ENCODE peak calls at places on chromosomes 13 and 19, in nine cellular contexts. One of them, this sample, is unnamed.

GRCh38 chr19:45824041-45824471 is 8.9 kb upstream of the RSPH6A start:
- DNase-seq in cerebellar nuclear complex: no peak
- DNase-seq in amniotic stem cell: no peak
- DNase-seq in progenitor cell of endocrine pancreas: no peak
- DNase-seq in GM23338: no peak
- DNase-seq in psoas muscle: peak
- DNase-seq in amygdala: peak
- DNase-seq in DMS153: peak
- DNase-seq in activated T-helper 2 cell treated with anti-CD3 and anti-CD28 coated beads, Interferon-gamma antibody, Interleukin-2, Interleukin-4, amounts not matched to agents 10 μg/mL and 5 μg/mL and 100 μg/mL, durations not matched to agents 14 hours and 24 hours and 36 hours: no peak
- DNase-seq in this sample: no peak

GRCh38 chr19:49106648-49107135 is 7.5 kb upstream of the LIN7B start:
- DNase-seq in activated T-helper 2 cell treated with anti-CD3 and anti-CD28 coated beads, Interferon-gamma antibody, Interleukin-2, Interleukin-4, amounts not matched to agents 10 μg/mL and 5 μg/mL and 100 μg/mL, durations not matched to agents 14 hours and 24 hours and 36 hours: peak
- DNase-seq in amniotic stem cell: no peak
- DNase-seq in GM23338: peak
- DNase-seq in DMS153: no peak
- DNase-seq in psoas muscle: peak
- DNase-seq in amygdala: peak
- DNase-seq in progenitor cell of endocrine pancreas: peak
- DNase-seq in cerebellar nuclear complex: peak
- DNase-seq in this sample: peak

GRCh38 chr19:3721900-3722442 is 13.8 kb downstream of the TJP3 start:
- DNase-seq in amygdala: no peak
- DNase-seq in cerebellar nuclear complex: no peak
- DNase-seq in activated T-helper 2 cell treated with anti-CD3 and anti-CD28 coated beads, Interferon-gamma antibody, Interleukin-2, Interleukin-4, amounts not matched to agents 10 μg/mL and 5 μg/mL and 100 μg/mL, durations not matched to agents 14 hours and 24 hours and 36 hours: no peak
- DNase-seq in psoas muscle: no peak
- DNase-seq in DMS153: no peak
- DNase-seq in progenitor cell of endocrine pancreas: no peak
- DNase-seq in GM23338: no peak
- DNase-seq in amniotic stem cell: no peak
- DNase-seq in this sample: no peak

GRCh38 chr19:31261019-31261595 is 88.1 kb downstream of the TSHZ3 start:
- DNase-seq in activated T-helper 2 cell treated with anti-CD3 and anti-CD28 coated beads, Interferon-gamma antibody, Interleukin-2, Interleukin-4, amounts not matched to agents 10 μg/mL and 5 μg/mL and 100 μg/mL, durations not matched to agents 14 hours and 24 hours and 36 hours: no peak
- DNase-seq in cerebellar nuclear complex: no peak
- DNase-seq in GM23338: no peak
- DNase-seq in progenitor cell of endocrine pancreas: peak
- DNase-seq in amniotic stem cell: no peak
- DNase-seq in amygdala: no peak
- DNase-seq in DMS153: no peak
- DNase-seq in psoas muscle: no peak
- DNase-seq in this sample: no peak

GRCh38 chr13:22198656-22199217 is 527.9 kb downstream of the FGF9 start:
- DNase-seq in amygdala: no peak
- DNase-seq in amniotic stem cell: no peak
- DNase-seq in activated T-helper 2 cell treated with anti-CD3 and anti-CD28 coated beads, Interferon-gamma antibody, Interleukin-2, Interleukin-4, amounts not matched to agents 10 μg/mL and 5 μg/mL and 100 μg/mL, durations not matched to agents 14 hours and 24 hours and 36 hours: no peak
- DNase-seq in progenitor cell of endocrine pancreas: no peak
- DNase-seq in cerebellar nuclear complex: no peak
- DNase-seq in DMS153: no peak
- DNase-seq in GM23338: peak
- DNase-seq in psoas muscle: no peak
- DNase-seq in this sample: no peak

GRCh38 chr19:38384209-38385027 is 3.4 kb downstream of the GGN start:
- DNase-seq in DMS153: no peak
- DNase-seq in GM23338: peak
- DNase-seq in progenitor cell of endocrine pancreas: no peak
- DNase-seq in amniotic stem cell: no peak
- DNase-seq in amygdala: no peak
- DNase-seq in activated T-helper 2 cell treated with anti-CD3 and anti-CD28 coated beads, Interferon-gamma antibody, Interleukin-2, Interleukin-4, amounts not matched to agents 10 μg/mL and 5 μg/mL and 100 μg/mL, durations not matched to agents 14 hours and 24 hours and 36 hours: no peak
- DNase-seq in cerebellar nuclear complex: no peak
- DNase-seq in psoas muscle: no peak
- DNase-seq in this sample: peak

GRCh38 chr13:83839158-83839557 is 43.1 kb downstream of the SLITRK1 start:
- DNase-seq in DMS153: no peak
- DNase-seq in GM23338: peak
- DNase-seq in amniotic stem cell: no peak
- DNase-seq in progenitor cell of endocrine pancreas: no peak
- DNase-seq in psoas muscle: no peak
- DNase-seq in cerebellar nuclear complex: no peak
- DNase-seq in activated T-helper 2 cell treated with anti-CD3 and anti-CD28 coated beads, Interferon-gamma antibody, Interleukin-2, Interleukin-4, amounts not matched to agents 10 μg/mL and 5 μg/mL and 100 μg/mL, durations not matched to agents 14 hours and 24 hours and 36 hours: no peak
- DNase-seq in amygdala: no peak
- DNase-seq in this sample: no peak

GRCh38 chr19:45524575-45525129 is 17.4 kb downstream of the VASP start:
- DNase-seq in progenitor cell of endocrine pancreas: no peak
- DNase-seq in amniotic stem cell: no peak
- DNase-seq in activated T-helper 2 cell treated with anti-CD3 and anti-CD28 coated beads, Interferon-gamma antibody, Interleukin-2, Interleukin-4, amounts not matched to agents 10 μg/mL and 5 μg/mL and 100 μg/mL, durations not matched to agents 14 hours and 24 hours and 36 hours: no peak
- DNase-seq in DMS153: no peak
- DNase-seq in psoas muscle: peak
- DNase-seq in GM23338: no peak
- DNase-seq in cerebellar nuclear complex: no peak
- DNase-seq in amygdala: peak
- DNase-seq in this sample: no peak

GRCh38 chr13:51821666-51822065 is 17.7 kb upstream of the DHRS12 start:
- DNase-seq in psoas muscle: no peak
- DNase-seq in amygdala: no peak
- DNase-seq in DMS153: no peak
- DNase-seq in amniotic stem cell: no peak
- DNase-seq in cerebellar nuclear complex: no peak
- DNase-seq in GM23338: no peak
- DNase-seq in activated T-helper 2 cell treated with anti-CD3 and anti-CD28 coated beads, Interferon-gamma antibody, Interleukin-2, Interleukin-4, amounts not matched to agents 10 μg/mL and 5 μg/mL and 100 μg/mL, durations not matched to agents 14 hours and 24 hours and 36 hours: no peak
- DNase-seq in progenitor cell of endocrine pancreas: no peak
- DNase-seq in this sample: no peak

GRCh38 chr19:48627865-48628314 is 8.6 kb downstream of the SPHK2 start:
- DNase-seq in activated T-helper 2 cell treated with anti-CD3 and anti-CD28 coated beads, Interferon-gamma antibody, Interleukin-2, Interleukin-4, amounts not matched to agents 10 μg/mL and 5 μg/mL and 100 μg/mL, durations not matched to agents 14 hours and 24 hours and 36 hours: no peak
- DNase-seq in GM23338: no peak
- DNase-seq in psoas muscle: no peak
- DNase-seq in amniotic stem cell: no peak
- DNase-seq in amygdala: no peak
- DNase-seq in DMS153: no peak
- DNase-seq in progenitor cell of endocrine pancreas: no peak
- DNase-seq in cerebellar nuclear complex: no peak
- DNase-seq in this sample: peak

GRCh38 chr13:43238341-43239083 is 215.1 kb downstream of the DNAJC15 start:
- DNase-seq in cerebellar nuclear complex: no peak
- DNase-seq in GM23338: no peak
- DNase-seq in amygdala: no peak
- DNase-seq in activated T-helper 2 cell treated with anti-CD3 and anti-CD28 coated beads, Interferon-gamma antibody, Interleukin-2, Interleukin-4, amounts not matched to agents 10 μg/mL and 5 μg/mL and 100 μg/mL, durations not matched to agents 14 hours and 24 hours and 36 hours: no peak
- DNase-seq in psoas muscle: no peak
- DNase-seq in progenitor cell of endocrine pancreas: no peak
- DNase-seq in DMS153: no peak
- DNase-seq in amniotic stem cell: no peak
- DNase-seq in this sample: no peak

GRCh38 chr13:110590577-110590976 is 24.8 kb upstream of the NAXD start:
- DNase-seq in amygdala: no peak
- DNase-seq in amniotic stem cell: no peak
- DNase-seq in DMS153: no peak
- DNase-seq in progenitor cell of endocrine pancreas: no peak
- DNase-seq in psoas muscle: no peak
- DNase-seq in activated T-helper 2 cell treated with anti-CD3 and anti-CD28 coated beads, Interferon-gamma antibody, Interleukin-2, Interleukin-4, amounts not matched to agents 10 μg/mL and 5 μg/mL and 100 μg/mL, durations not matched to agents 14 hours and 24 hours and 36 hours: no peak
- DNase-seq in cerebellar nuclear complex: no peak
- DNase-seq in GM23338: no peak
- DNase-seq in this sample: no peak

GRCh38 chr19:32343550-32344262 is 1.7 kb upstream of the ZNF507 start:
- DNase-seq in GM23338: no peak
- DNase-seq in amygdala: no peak
- DNase-seq in activated T-helper 2 cell treated with anti-CD3 and anti-CD28 coated beads, Interferon-gamma antibody, Interleukin-2, Interleukin-4, amounts not matched to agents 10 μg/mL and 5 μg/mL and 100 μg/mL, durations not matched to agents 14 hours and 24 hours and 36 hours: no peak
- DNase-seq in progenitor cell of endocrine pancreas: no peak
- DNase-seq in amniotic stem cell: no peak
- DNase-seq in psoas muscle: no peak
- DNase-seq in DMS153: no peak
- DNase-seq in cerebellar nuclear complex: no peak
- DNase-seq in this sample: no peak

GRCh38 chr19:48149430-48149829 is 20.7 kb downstream of the LIG1 start:
- DNase-seq in amygdala: no peak
- DNase-seq in progenitor cell of endocrine pancreas: no peak
- DNase-seq in psoas muscle: no peak
- DNase-seq in GM23338: no peak
- DNase-seq in amniotic stem cell: no peak
- DNase-seq in activated T-helper 2 cell treated with anti-CD3 and anti-CD28 coated beads, Interferon-gamma antibody, Interleukin-2, Interleukin-4, amounts not matched to agents 10 μg/mL and 5 μg/mL and 100 μg/mL, durations not matched to agents 14 hours and 24 hours and 36 hours: no peak
- DNase-seq in cerebellar nuclear complex: no peak
- DNase-seq in DMS153: no peak
- DNase-seq in this sample: no peak

GRCh38 chr13:91242652-91243051 is 104.8 kb upstream of the MIR17HG start:
- DNase-seq in DMS153: no peak
- DNase-seq in GM23338: no peak
- DNase-seq in amniotic stem cell: no peak
- DNase-seq in progenitor cell of endocrine pancreas: no peak
- DNase-seq in cerebellar nuclear complex: no peak
- DNase-seq in psoas muscle: no peak
- DNase-seq in amygdala: no peak
- DNase-seq in activated T-helper 2 cell treated with anti-CD3 and anti-CD28 coated beads, Interferon-gamma antibody, Interleukin-2, Interleukin-4, amounts not matched to agents 10 μg/mL and 5 μg/mL and 100 μg/mL, durations not matched to agents 14 hours and 24 hours and 36 hours: no peak
- DNase-seq in this sample: no peak

GRCh38 chr19:588093-588742 is 1.5 kb upstream of the HCN2 start:
- DNase-seq in amniotic stem cell: peak
- DNase-seq in activated T-helper 2 cell treated with anti-CD3 and anti-CD28 coated beads, Interferon-gamma antibody, Interleukin-2, Interleukin-4, amounts not matched to agents 10 μg/mL and 5 μg/mL and 100 μg/mL, durations not matched to agents 14 hours and 24 hours and 36 hours: peak
- DNase-seq in psoas muscle: no peak
- DNase-seq in cerebellar nuclear complex: no peak
- DNase-seq in amygdala: peak
- DNase-seq in GM23338: peak
- DNase-seq in progenitor cell of endocrine pancreas: peak
- DNase-seq in DMS153: peak
- DNase-seq in this sample: peak

GRCh38 chr13:113658836-113659235 is 838 bp upstream of the ATP4B start:
- DNase-seq in activated T-helper 2 cell treated with anti-CD3 and anti-CD28 coated beads, Interferon-gamma antibody, Interleukin-2, Interleukin-4, amounts not matched to agents 10 μg/mL and 5 μg/mL and 100 μg/mL, durations not matched to agents 14 hours and 24 hours and 36 hours: no peak
- DNase-seq in psoas muscle: peak
- DNase-seq in amygdala: no peak
- DNase-seq in DMS153: no peak
- DNase-seq in cerebellar nuclear complex: no peak
- DNase-seq in progenitor cell of endocrine pancreas: no peak
- DNase-seq in GM23338: no peak
- DNase-seq in amniotic stem cell: no peak
- DNase-seq in this sample: no peak

GRCh38 chr19:7076151-7076550 is 6.6 kb downstream of the ZNF557 start:
- DNase-seq in GM23338: no peak
- DNase-seq in progenitor cell of endocrine pancreas: no peak
- DNase-seq in psoas muscle: no peak
- DNase-seq in cerebellar nuclear complex: no peak
- DNase-seq in DMS153: no peak
- DNase-seq in activated T-helper 2 cell treated with anti-CD3 and anti-CD28 coated beads, Interferon-gamma antibody, Interleukin-2, Interleukin-4, amounts not matched to agents 10 μg/mL and 5 μg/mL and 100 μg/mL, durations not matched to agents 14 hours and 24 hours and 36 hours: no peak
- DNase-seq in amygdala: no peak
- DNase-seq in amniotic stem cell: no peak
- DNase-seq in this sample: no peak

GRCh38 chr19:19050731-19051130 is 13.1 kb upstream of the SLC25A42 start:
- DNase-seq in DMS153: no peak
- DNase-seq in GM23338: no peak
- DNase-seq in cerebellar nuclear complex: no peak
- DNase-seq in progenitor cell of endocrine pancreas: no peak
- DNase-seq in psoas muscle: no peak
- DNase-seq in activated T-helper 2 cell treated with anti-CD3 and anti-CD28 coated beads, Interferon-gamma antibody, Interleukin-2, Interleukin-4, amounts not matched to agents 10 μg/mL and 5 μg/mL and 100 μg/mL, durations not matched to agents 14 hours and 24 hours and 36 hours: no peak
- DNase-seq in amniotic stem cell: no peak
- DNase-seq in amygdala: no peak
- DNase-seq in this sample: no peak

GRCh38 chr13:94195715-94196114 is 283.8 kb downstream of the DCT start:
- DNase-seq in activated T-helper 2 cell treated with anti-CD3 and anti-CD28 coated beads, Interferon-gamma antibody, Interleukin-2, Interleukin-4, amounts not matched to agents 10 μg/mL and 5 μg/mL and 100 μg/mL, durations not matched to agents 14 hours and 24 hours and 36 hours: no peak
- DNase-seq in cerebellar nuclear complex: no peak
- DNase-seq in DMS153: no peak
- DNase-seq in progenitor cell of endocrine pancreas: no peak
- DNase-seq in GM23338: no peak
- DNase-seq in amniotic stem cell: peak
- DNase-seq in amygdala: no peak
- DNase-seq in psoas muscle: no peak
- DNase-seq in this sample: no peak

GRCh38 chr19:33234092-33234491 is 8.4 kb upstream of the SLC7A10 start:
- DNase-seq in amygdala: no peak
- DNase-seq in psoas muscle: peak
- DNase-seq in activated T-helper 2 cell treated with anti-CD3 and anti-CD28 coated beads, Interferon-gamma antibody, Interleukin-2, Interleukin-4, amounts not matched to agents 10 μg/mL and 5 μg/mL and 100 μg/mL, durations not matched to agents 14 hours and 24 hours and 36 hours: no peak
- DNase-seq in progenitor cell of endocrine pancreas: no peak
- DNase-seq in GM23338: no peak
- DNase-seq in cerebellar nuclear complex: no peak
- DNase-seq in DMS153: no peak
- DNase-seq in amniotic stem cell: no peak
- DNase-seq in this sample: no peak

GRCh38 chr19:45117666-45118065 is 24.7 kb downstream of the PPP1R37 start:
- DNase-seq in GM23338: no peak
- DNase-seq in amniotic stem cell: no peak
- DNase-seq in psoas muscle: no peak
- DNase-seq in cerebellar nuclear complex: no peak
- DNase-seq in activated T-helper 2 cell treated with anti-CD3 and anti-CD28 coated beads, Interferon-gamma antibody, Interleukin-2, Interleukin-4, amounts not matched to agents 10 μg/mL and 5 μg/mL and 100 μg/mL, durations not matched to agents 14 hours and 24 hours and 36 hours: no peak
- DNase-seq in progenitor cell of endocrine pancreas: no peak
- DNase-seq in DMS153: no peak
- DNase-seq in amygdala: no peak
- DNase-seq in this sample: no peak

GRCh38 chr19:7191946-7192691 is 102.1 kb downstream of the INSR start:
- DNase-seq in amygdala: no peak
- DNase-seq in cerebellar nuclear complex: no peak
- DNase-seq in GM23338: no peak
- DNase-seq in psoas muscle: no peak
- DNase-seq in progenitor cell of endocrine pancreas: no peak
- DNase-seq in activated T-helper 2 cell treated with anti-CD3 and anti-CD28 coated beads, Interferon-gamma antibody, Interleukin-2, Interleukin-4, amounts not matched to agents 10 μg/mL and 5 μg/mL and 100 μg/mL, durations not matched to agents 14 hours and 24 hours and 36 hours: peak
- DNase-seq in amniotic stem cell: no peak
- DNase-seq in DMS153: no peak
- DNase-seq in this sample: no peak

GRCh38 chr13:88294368-88294767 is 623.2 kb downstream of the SLITRK5 start:
- DNase-seq in psoas muscle: no peak
- DNase-seq in amniotic stem cell: no peak
- DNase-seq in DMS153: no peak
- DNase-seq in progenitor cell of endocrine pancreas: no peak
- DNase-seq in amygdala: no peak
- DNase-seq in GM23338: no peak
- DNase-seq in activated T-helper 2 cell treated with anti-CD3 and anti-CD28 coated beads, Interferon-gamma antibody, Interleukin-2, Interleukin-4, amounts not matched to agents 10 μg/mL and 5 μg/mL and 100 μg/mL, durations not matched to agents 14 hours and 24 hours and 36 hours: no peak
- DNase-seq in cerebellar nuclear complex: no peak
- DNase-seq in this sample: no peak

GRCh38 chr19:19271828-19272599 is 1.1 kb downstream of the TM6SF2 start:
- DNase-seq in amygdala: no peak
- DNase-seq in psoas muscle: no peak
- DNase-seq in activated T-helper 2 cell treated with anti-CD3 and anti-CD28 coated beads, Interferon-gamma antibody, Interleukin-2, Interleukin-4, amounts not matched to agents 10 μg/mL and 5 μg/mL and 100 μg/mL, durations not matched to agents 14 hours and 24 hours and 36 hours: no peak
- DNase-seq in GM23338: no peak
- DNase-seq in cerebellar nuclear complex: no peak
- DNase-seq in amniotic stem cell: no peak
- DNase-seq in progenitor cell of endocrine pancreas: no peak
- DNase-seq in DMS153: no peak
- DNase-seq in this sample: no peak

GRCh38 chr19:8251025-8251472 is 41.9 kb downstream of the CERS4 start:
- DNase-seq in DMS153: no peak
- DNase-seq in amygdala: peak
- DNase-seq in GM23338: no peak
- DNase-seq in psoas muscle: peak
- DNase-seq in amniotic stem cell: no peak
- DNase-seq in activated T-helper 2 cell treated with anti-CD3 and anti-CD28 coated beads, Interferon-gamma antibody, Interleukin-2, Interleukin-4, amounts not matched to agents 10 μg/mL and 5 μg/mL and 100 μg/mL, durations not matched to agents 14 hours and 24 hours and 36 hours: no peak
- DNase-seq in progenitor cell of endocrine pancreas: no peak
- DNase-seq in cerebellar nuclear complex: peak
- DNase-seq in this sample: no peak

GRCh38 chr19:771332-771785 is 20.4 kb downstream of the MISP start:
- DNase-seq in GM23338: peak
- DNase-seq in cerebellar nuclear complex: no peak
- DNase-seq in psoas muscle: peak
- DNase-seq in amniotic stem cell: no peak
- DNase-seq in DMS153: no peak
- DNase-seq in progenitor cell of endocrine pancreas: no peak
- DNase-seq in activated T-helper 2 cell treated with anti-CD3 and anti-CD28 coated beads, Interferon-gamma antibody, Interleukin-2, Interleukin-4, amounts not matched to agents 10 μg/mL and 5 μg/mL and 100 μg/mL, durations not matched to agents 14 hours and 24 hours and 36 hours: no peak
- DNase-seq in amygdala: no peak
- DNase-seq in this sample: peak

GRCh38 chr19:47344425-47344824 is 4.7 kb upstream of the DHX34 start:
- DNase-seq in amniotic stem cell: no peak
- DNase-seq in amygdala: no peak
- DNase-seq in DMS153: no peak
- DNase-seq in psoas muscle: no peak
- DNase-seq in GM23338: no peak
- DNase-seq in cerebellar nuclear complex: no peak
- DNase-seq in progenitor cell of endocrine pancreas: no peak
- DNase-seq in activated T-helper 2 cell treated with anti-CD3 and anti-CD28 coated beads, Interferon-gamma antibody, Interleukin-2, Interleukin-4, amounts not matched to agents 10 μg/mL and 5 μg/mL and 100 μg/mL, durations not matched to agents 14 hours and 24 hours and 36 hours: no peak
- DNase-seq in this sample: no peak

GRCh38 chr19:35777961-35778360 is 2.6 kb downstream of the ARHGAP33 start:
- DNase-seq in DMS153: no peak
- DNase-seq in amniotic stem cell: no peak
- DNase-seq in psoas muscle: no peak
- DNase-seq in cerebellar nuclear complex: no peak
- DNase-seq in GM23338: no peak
- DNase-seq in amygdala: no peak
- DNase-seq in progenitor cell of endocrine pancreas: no peak
- DNase-seq in activated T-helper 2 cell treated with anti-CD3 and anti-CD28 coated beads, Interferon-gamma antibody, Interleukin-2, Interleukin-4, amounts not matched to agents 10 μg/mL and 5 μg/mL and 100 μg/mL, durations not matched to agents 14 hours and 24 hours and 36 hours: no peak
- DNase-seq in this sample: no peak

GRCh38 chr13:102983496-102983895 is 82.7 kb downstream of the SLC10A2 start:
- DNase-seq in cerebellar nuclear complex: no peak
- DNase-seq in amygdala: no peak
- DNase-seq in amniotic stem cell: peak
- DNase-seq in psoas muscle: no peak
- DNase-seq in GM23338: no peak
- DNase-seq in activated T-helper 2 cell treated with anti-CD3 and anti-CD28 coated beads, Interferon-gamma antibody, Interleukin-2, Interleukin-4, amounts not matched to agents 10 μg/mL and 5 μg/mL and 100 μg/mL, durations not matched to agents 14 hours and 24 hours and 36 hours: no peak
- DNase-seq in DMS153: no peak
- DNase-seq in progenitor cell of endocrine pancreas: no peak
- DNase-seq in this sample: no peak

GRCh38 chr13:36543671-36544070 is 111.4 kb downstream of the CCNA1 start:
- DNase-seq in cerebellar nuclear complex: no peak
- DNase-seq in amniotic stem cell: no peak
- DNase-seq in activated T-helper 2 cell treated with anti-CD3 and anti-CD28 coated beads, Interferon-gamma antibody, Interleukin-2, Interleukin-4, amounts not matched to agents 10 μg/mL and 5 μg/mL and 100 μg/mL, durations not matched to agents 14 hours and 24 hours and 36 hours: no peak
- DNase-seq in psoas muscle: no peak
- DNase-seq in amygdala: no peak
- DNase-seq in DMS153: peak
- DNase-seq in GM23338: no peak
- DNase-seq in progenitor cell of endocrine pancreas: no peak
- DNase-seq in this sample: no peak